ENCODE peak calls at places on chromosome 18, in ten cellular contexts. One of them, this sample, is unnamed.
A peak's percentile ranks its signal among the peaks of the same experiment; 100 is the strongest.

GRCh38 chr18:12946549-12947354 is 1.1 kb upstream of the SEH1L start:
- DNase-seq in K562: peak; percentile 51
- DNase-seq in endothelial cell of umbilical vein: no peak
- DNase-seq in ovary: peak; percentile 68
- DNase-seq in A549: peak; percentile 16
- DNase-seq in IMR-90: peak; percentile 89
- DNase-seq in sigmoid colon: peak; percentile 78
- DNase-seq in suprapubic skin: peak; percentile 74
- DNase-seq in body of pancreas: peak; percentile 54
- DNase-seq in HepG2: peak; percentile 93
- DNase-seq in this sample: peak; percentile 68

GRCh38 chr18:35777042-35777441 is 195.4 kb upstream of the RMP24 start:
- DNase-seq in HepG2: peak; percentile 16
- DNase-seq in sigmoid colon: no peak
- DNase-seq in endothelial cell of umbilical vein: no peak
- DNase-seq in A549: peak; percentile 22
- DNase-seq in suprapubic skin: no peak
- DNase-seq in ovary: no peak
- DNase-seq in body of pancreas: no peak
- DNase-seq in IMR-90: no peak
- DNase-seq in K562: peak; percentile 28
- DNase-seq in this sample: no peak

GRCh38 chr18:13136056-13136688 is 82.4 kb upstream of the LDLRAD4 start:
- DNase-seq in ovary: no peak
- DNase-seq in endothelial cell of umbilical vein: no peak
- DNase-seq in K562: no peak
- DNase-seq in suprapubic skin: no peak
- DNase-seq in body of pancreas: no peak
- DNase-seq in A549: no peak
- DNase-seq in IMR-90: no peak
- DNase-seq in HepG2: no peak
- DNase-seq in sigmoid colon: no peak
- DNase-seq in this sample: peak; percentile 35

GRCh38 chr18:79507076-79507545 is 111.4 kb downstream of the NFATC1 start:
- DNase-seq in IMR-90: no peak
- DNase-seq in ovary: peak; percentile 78
- DNase-seq in suprapubic skin: peak; percentile 85
- DNase-seq in HepG2: no peak
- DNase-seq in sigmoid colon: peak; percentile 88
- DNase-seq in K562: peak; percentile 89
- DNase-seq in body of pancreas: peak; percentile 46
- DNase-seq in A549: no peak
- DNase-seq in endothelial cell of umbilical vein: peak; percentile 96
- DNase-seq in this sample: peak; percentile 82

GRCh38 chr18:64618390-64618789 is 469.5 kb upstream of the LINC00305 start:
- DNase-seq in A549: no peak
- DNase-seq in suprapubic skin: no peak
- DNase-seq in K562: no peak
- DNase-seq in IMR-90: no peak
- DNase-seq in body of pancreas: no peak
- DNase-seq in endothelial cell of umbilical vein: no peak
- DNase-seq in HepG2: no peak
- DNase-seq in sigmoid colon: no peak
- DNase-seq in ovary: no peak
- DNase-seq in this sample: no peak

GRCh38 chr18:13629841-13630747 is 96.3 kb downstream of the FAM210A start:
- DNase-seq in endothelial cell of umbilical vein: peak; percentile 67
- DNase-seq in suprapubic skin: no peak
- DNase-seq in IMR-90: peak; percentile 50
- DNase-seq in sigmoid colon: peak; percentile 80
- DNase-seq in A549: peak; percentile 61
- DNase-seq in body of pancreas: no peak
- DNase-seq in HepG2: peak; percentile 67
- DNase-seq in ovary: no peak
- DNase-seq in K562: peak; percentile 74
- DNase-seq in this sample: no peak

GRCh38 chr18:50401888-50402287 is 27.0 kb downstream of the SKA1 start:
- DNase-seq in body of pancreas: peak; percentile 94
- DNase-seq in HepG2: peak; percentile 77
- DNase-seq in ovary: peak; percentile 69
- DNase-seq in sigmoid colon: no peak
- DNase-seq in A549: peak; percentile 3
- DNase-seq in suprapubic skin: no peak
- DNase-seq in K562: peak; percentile 76
- DNase-seq in IMR-90: peak; percentile 7
- DNase-seq in endothelial cell of umbilical vein: no peak
- DNase-seq in this sample: peak; percentile 68

GRCh38 chr18:61502472-61502871 is 169.2 kb downstream of the CDH20 start:
- DNase-seq in ovary: no peak
- DNase-seq in K562: peak; percentile 15
- DNase-seq in sigmoid colon: no peak
- DNase-seq in suprapubic skin: no peak
- DNase-seq in HepG2: peak; percentile 21
- DNase-seq in endothelial cell of umbilical vein: peak; percentile 65
- DNase-seq in body of pancreas: peak; percentile 30
- DNase-seq in A549: peak; percentile 17
- DNase-seq in IMR-90: peak; percentile 61
- DNase-seq in this sample: no peak

GRCh38 chr18:23134780-23135678 is at the start of gene CABLES1:
- DNase-seq in ovary: peak; percentile 67
- DNase-seq in sigmoid colon: peak; percentile 84
- DNase-seq in suprapubic skin: peak; percentile 81
- DNase-seq in IMR-90: peak; percentile 59
- DNase-seq in HepG2: peak; percentile 74
- DNase-seq in body of pancreas: peak; percentile 72
- DNase-seq in A549: peak; percentile 54
- DNase-seq in K562: no peak
- DNase-seq in endothelial cell of umbilical vein: peak; percentile 84
- DNase-seq in this sample: peak; percentile 79

GRCh38 chr18:23131693-23132319 is 3.5 kb upstream of the CABLES1 start:
- DNase-seq in A549: peak; percentile 56
- DNase-seq in body of pancreas: peak; percentile 54
- DNase-seq in IMR-90: peak; percentile 84
- DNase-seq in K562: peak; percentile 79
- DNase-seq in sigmoid colon: peak; percentile 78
- DNase-seq in ovary: no peak
- DNase-seq in suprapubic skin: peak; percentile 61
- DNase-seq in HepG2: peak; percentile 75
- DNase-seq in endothelial cell of umbilical vein: peak; percentile 81
- DNase-seq in this sample: peak; percentile 63

GRCh38 chr18:23135679-23136325 is 517 bp downstream of the CABLES1 start:
- DNase-seq in sigmoid colon: no peak
- DNase-seq in IMR-90: no peak
- DNase-seq in HepG2: no peak
- DNase-seq in suprapubic skin: peak; percentile 54
- DNase-seq in A549: no peak
- DNase-seq in K562: no peak
- DNase-seq in ovary: peak; percentile 55
- DNase-seq in endothelial cell of umbilical vein: no peak
- DNase-seq in body of pancreas: peak; percentile 42
- DNase-seq in this sample: peak; percentile 68

GRCh38 chr18:23136326-23137092 is 1.2 kb downstream of the CABLES1 start:
- DNase-seq in K562: no peak
- DNase-seq in sigmoid colon: no peak
- DNase-seq in body of pancreas: no peak
- DNase-seq in ovary: peak; percentile 59
- DNase-seq in endothelial cell of umbilical vein: no peak
- DNase-seq in suprapubic skin: peak; percentile 73
- DNase-seq in HepG2: no peak
- DNase-seq in IMR-90: no peak
- DNase-seq in A549: no peak
- DNase-seq in this sample: peak; percentile 58

DNA sequence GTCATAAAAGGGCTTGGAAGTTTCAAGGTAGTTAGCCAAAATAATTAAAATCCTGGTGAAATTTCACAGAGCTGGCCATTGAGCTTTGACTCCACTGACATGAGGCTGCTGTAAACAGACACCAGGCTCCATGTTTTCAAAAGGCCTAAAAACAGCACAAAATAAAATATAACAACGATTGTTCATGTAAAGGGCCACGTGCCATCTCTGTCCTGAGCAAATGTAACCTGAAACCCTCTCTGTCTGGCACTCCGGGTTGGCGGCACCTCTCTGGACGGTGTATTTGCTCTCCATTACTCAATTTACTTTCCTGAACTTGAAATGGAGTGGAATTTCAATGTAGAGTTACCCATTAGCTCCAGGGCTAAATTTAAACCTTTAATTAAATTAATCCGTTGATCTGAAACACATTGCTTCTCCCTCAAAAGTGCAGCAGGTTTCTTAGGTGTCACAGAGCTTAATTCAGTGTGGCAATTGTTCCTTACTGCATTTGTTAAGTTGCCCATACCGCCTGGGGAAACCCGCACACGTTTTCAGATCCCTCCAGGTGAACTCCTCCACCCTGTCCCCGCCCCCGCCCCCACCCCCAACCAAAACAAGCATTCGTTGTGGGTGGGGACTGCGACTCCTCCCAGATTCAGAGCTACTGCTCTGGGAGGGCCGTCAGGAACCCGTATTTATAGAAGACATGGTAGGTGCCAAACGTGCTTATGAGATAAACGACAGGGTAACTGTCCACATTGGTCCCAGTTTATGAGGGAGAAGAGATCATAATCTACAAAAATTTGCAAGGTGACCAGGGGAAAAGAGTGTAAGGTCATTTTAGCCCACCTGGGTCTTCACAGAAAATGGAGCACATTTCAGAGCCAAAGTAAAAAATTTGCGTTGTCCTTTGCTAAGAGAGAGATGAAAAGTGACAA is 1.2 kb upstream of the CABLES1 start:
- DNase-seq in HepG2: peak; percentile 91
- DNase-seq in ovary: no peak
- DNase-seq in sigmoid colon: no peak
- DNase-seq in suprapubic skin: peak; percentile 60
- DNase-seq in endothelial cell of umbilical vein: no peak
- DNase-seq in IMR-90: no peak
- DNase-seq in K562: peak; percentile 58
- DNase-seq in A549: peak; percentile 70
- DNase-seq in body of pancreas: peak; percentile 64
- DNase-seq in this sample: peak; percentile 85
- TF ChIP-seq POLR2A in HepG2: peak; percentile 89
- TF ChIP-seq POLR2A in ovary: no peak
- TF ChIP-seq POLR2A in sigmoid colon: no peak
- TF ChIP-seq POLR2A in suprapubic skin: no peak
- TF ChIP-seq POLR2A in endothelial cell of umbilical vein: no peak
- TF ChIP-seq POLR2A in IMR-90: no peak
- TF ChIP-seq POLR2A in K562: no peak
- TF ChIP-seq POLR2A in A549: no peak
- TF ChIP-seq POLR2A in body of pancreas: no peak
- TF ChIP-seq POLR2A in this sample: peak; percentile 56

GRCh38 chr18:46072959-46073358 is 899 bp upstream of the PSTPIP2 start:
- DNase-seq in suprapubic skin: no peak
- DNase-seq in endothelial cell of umbilical vein: no peak
- DNase-seq in body of pancreas: no peak
- DNase-seq in IMR-90: no peak
- DNase-seq in A549: no peak
- DNase-seq in sigmoid colon: no peak
- DNase-seq in ovary: no peak
- DNase-seq in HepG2: no peak
- DNase-seq in K562: no peak
- DNase-seq in this sample: no peak

GRCh38 chr18:46073474-46074331 is 1.6 kb upstream of the PSTPIP2 start:
- DNase-seq in sigmoid colon: no peak
- DNase-seq in K562: peak; percentile 30
- DNase-seq in A549: no peak
- DNase-seq in IMR-90: peak; percentile 69
- DNase-seq in ovary: no peak
- DNase-seq in HepG2: peak; percentile 62
- DNase-seq in endothelial cell of umbilical vein: peak; percentile 75
- DNase-seq in body of pancreas: peak; percentile 58
- DNase-seq in suprapubic skin: no peak
- DNase-seq in this sample: no peak

GRCh38 chr18:46070683-46071614 is 1.1 kb downstream of the PSTPIP2 start:
- DNase-seq in K562: no peak
- DNase-seq in ovary: no peak
- DNase-seq in body of pancreas: no peak
- DNase-seq in IMR-90: no peak
- DNase-seq in endothelial cell of umbilical vein: no peak
- DNase-seq in suprapubic skin: no peak
- DNase-seq in sigmoid colon: peak; percentile 66
- DNase-seq in HepG2: no peak
- DNase-seq in A549: no peak
- DNase-seq in this sample: no peak

GRCh38 chr18:46071615-46071893 is 506 bp downstream of the PSTPIP2 start:
- DNase-seq in A549: no peak
- DNase-seq in suprapubic skin: no peak
- DNase-seq in body of pancreas: no peak
- DNase-seq in IMR-90: no peak
- DNase-seq in HepG2: no peak
- DNase-seq in ovary: no peak
- DNase-seq in K562: no peak
- DNase-seq in sigmoid colon: no peak
- DNase-seq in endothelial cell of umbilical vein: no peak
- DNase-seq in this sample: no peak

GRCh38 chr18:46071894-46072867 is at the start of gene PSTPIP2:
- DNase-seq in K562: peak; percentile 44
- DNase-seq in endothelial cell of umbilical vein: peak; percentile 37
- DNase-seq in IMR-90: peak; percentile 54
- DNase-seq in ovary: peak; percentile 75
- DNase-seq in HepG2: no peak
- DNase-seq in body of pancreas: peak; percentile 71
- DNase-seq in suprapubic skin: peak; percentile 76
- DNase-seq in A549: no peak
- DNase-seq in sigmoid colon: peak; percentile 84
- DNase-seq in this sample: peak; percentile 87
- H3K4me3 ChIP-seq in K562: peak within 1 kb of the TSS; percentile 71
- H3K4me3 ChIP-seq in endothelial cell of umbilical vein: peak within 1 kb of the TSS; percentile 56
- H3K4me3 ChIP-seq in IMR-90: peak within 1 kb of the TSS; percentile 79
- H3K4me3 ChIP-seq in ovary: peak within 1 kb of the TSS; percentile 84
- H3K4me3 ChIP-seq in HepG2: peak within 1 kb of the TSS; percentile 54
- H3K4me3 ChIP-seq in body of pancreas: peak within 1 kb of the TSS; percentile 92
- H3K4me3 ChIP-seq in suprapubic skin: peak within 1 kb of the TSS; percentile 74
- H3K4me3 ChIP-seq in A549: no peak within 1 kb of the TSS
- H3K4me3 ChIP-seq in sigmoid colon: peak within 1 kb of the TSS; percentile 48
- H3K4me3 ChIP-seq in this sample: peak within 1 kb of the TSS; percentile 91

GRCh38 chr18:58315739-58316215 is 271.8 kb downstream of the NEDD4L start:
- DNase-seq in HepG2: peak; percentile 93
- DNase-seq in A549: no peak
- DNase-seq in K562: no peak
- DNase-seq in sigmoid colon: no peak
- DNase-seq in body of pancreas: no peak
- DNase-seq in ovary: no peak
- DNase-seq in endothelial cell of umbilical vein: peak; percentile 44
- DNase-seq in IMR-90: no peak
- DNase-seq in suprapubic skin: no peak
- DNase-seq in this sample: no peak
- H3K27ac ChIP-seq in HepG2: peak overlapping the region; percentile 79
- H3K27ac ChIP-seq in A549: no peak overlapping the region
- H3K27ac ChIP-seq in K562: no peak overlapping the region
- H3K27ac ChIP-seq in sigmoid colon: peak overlapping the region; percentile 65
- H3K27ac ChIP-seq in body of pancreas: peak overlapping the region; percentile 66
- H3K27ac ChIP-seq in ovary: no peak overlapping the region
- H3K27ac ChIP-seq in endothelial cell of umbilical vein: peak overlapping the region; percentile 79
- H3K27ac ChIP-seq in IMR-90: no peak overlapping the region
- H3K27ac ChIP-seq in suprapubic skin: peak overlapping the region; percentile 73
- H3K27ac ChIP-seq in this sample: peak overlapping the region; percentile 64

GRCh38 chr18:9403795-9404564 is 69.4 kb downstream of the TWSG1 start:
- DNase-seq in endothelial cell of umbilical vein: no peak
- DNase-seq in suprapubic skin: no peak
- DNase-seq in IMR-90: peak; percentile 22
- DNase-seq in ovary: no peak
- DNase-seq in body of pancreas: no peak
- DNase-seq in HepG2: peak; percentile 54
- DNase-seq in sigmoid colon: no peak
- DNase-seq in K562: peak; percentile 42
- DNase-seq in A549: no peak
- DNase-seq in this sample: no peak

GRCh38 chr18:9405977-9406376 is 69.3 kb upstream of the RALBP1 start:
- DNase-seq in K562: no peak
- DNase-seq in endothelial cell of umbilical vein: no peak
- DNase-seq in ovary: no peak
- DNase-seq in HepG2: no peak
- DNase-seq in IMR-90: no peak
- DNase-seq in sigmoid colon: no peak
- DNase-seq in suprapubic skin: no peak
- DNase-seq in body of pancreas: no peak
- DNase-seq in A549: no peak
- DNase-seq in this sample: no peak

GRCh38 chr18:9405130-9405529 is 70.2 kb upstream of the RALBP1 start:
- DNase-seq in endothelial cell of umbilical vein: no peak
- DNase-seq in ovary: no peak
- DNase-seq in sigmoid colon: no peak
- DNase-seq in HepG2: no peak
- DNase-seq in IMR-90: no peak
- DNase-seq in body of pancreas: no peak
- DNase-seq in K562: peak; percentile 35
- DNase-seq in A549: no peak
- DNase-seq in suprapubic skin: no peak
- DNase-seq in this sample: no peak

GRCh38 chr18:9401166-9401565 is 66.6 kb downstream of the TWSG1 start:
- DNase-seq in IMR-90: no peak
- DNase-seq in body of pancreas: no peak
- DNase-seq in HepG2: no peak
- DNase-seq in suprapubic skin: no peak
- DNase-seq in sigmoid colon: no peak
- DNase-seq in ovary: no peak
- DNase-seq in K562: no peak
- DNase-seq in endothelial cell of umbilical vein: peak; percentile 58
- DNase-seq in A549: no peak
- DNase-seq in this sample: no peak

DNA sequence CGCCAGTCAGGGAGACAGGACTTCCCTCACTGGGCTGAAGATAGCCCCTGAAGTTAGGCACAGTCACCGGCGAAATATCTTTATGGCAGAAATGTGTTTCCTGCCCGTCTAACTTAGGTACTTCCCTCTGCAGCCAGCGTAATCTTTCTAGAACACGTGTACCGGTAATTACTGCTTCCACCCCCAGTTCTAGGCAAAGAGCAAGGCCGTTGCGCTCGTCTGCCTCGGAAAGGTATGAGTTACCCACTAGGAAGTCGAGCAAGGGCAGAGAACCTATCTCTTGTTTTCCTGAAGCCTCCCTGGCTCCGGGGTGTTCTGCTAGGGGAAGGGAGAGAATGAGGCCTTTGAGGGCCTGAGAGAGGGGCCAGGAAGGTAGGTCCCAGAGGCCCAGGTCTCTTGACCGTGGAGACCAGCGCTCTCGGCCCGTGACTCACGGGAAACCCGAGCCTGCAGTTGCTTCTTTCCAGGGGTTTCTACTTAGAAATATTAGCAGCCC is 70.0 kb downstream of the TWSG1 start:
- DNase-seq in IMR-90: no peak
- DNase-seq in ovary: no peak
- DNase-seq in HepG2: no peak
- DNase-seq in sigmoid colon: no peak
- DNase-seq in endothelial cell of umbilical vein: peak; percentile 94
- DNase-seq in suprapubic skin: no peak
- DNase-seq in K562: peak; percentile 84
- DNase-seq in A549: no peak
- DNase-seq in body of pancreas: no peak
- DNase-seq in this sample: no peak
- TF ChIP-seq POLR2A in IMR-90: no peak
- TF ChIP-seq POLR2A in ovary: no peak
- TF ChIP-seq POLR2A in HepG2: no peak
- TF ChIP-seq POLR2A in sigmoid colon: no peak
- TF ChIP-seq POLR2A in endothelial cell of umbilical vein: peak; percentile 69
- TF ChIP-seq POLR2A in suprapubic skin: no peak
- TF ChIP-seq POLR2A in K562: peak; percentile 79
- TF ChIP-seq POLR2A in A549: no peak
- TF ChIP-seq POLR2A in body of pancreas: no peak
- TF ChIP-seq POLR2A in this sample: no peak

This sample was measured in right lobe of liver.